ENCODE peak calls at places on chromosomes 1 and 21, in four cellular contexts. H is IMR-90, B is H1, K is GM12878. T is an unnamed sample.

GRCh38 chr1:150256549-150257341 is 829 bp upstream of the CA14 start:
- DNase-seq in H (no peak), B (no peak), K (no peak), T (no peak)

GRCh38 chr1:215146252-215146975 is 63.9 kb downstream of the KCNK2 start:
- DNase-seq in H (peak), B (no peak), K (no peak), T (no peak)

GRCh38 chr1:159208460-159208825 is 3.8 kb downstream of the ACKR1 start:
- DNase-seq in H (no peak), B (no peak), K (no peak), T (no peak)

GRCh38 chr1:228157381-228158126 is 7.8 kb downstream of the GJC2 start:
- DNase-seq in H (no peak), B (no peak), K (no peak), T (no peak)

GRCh38 chr1:116855788-116856187 is 53.9 kb upstream of the PTGFRN start:
- DNase-seq in H (peak), B (no peak), K (no peak), T (no peak)

GRCh38 chr21:42466700-42467612 is 29.1 kb downstream of the RSPH1 start:
- DNase-seq in H (peak), B (no peak), K (no peak), T (peak)

GRCh38 chr1:116762781-116763115 is 8.5 kb downstream of the CD2 start:
- DNase-seq in H (no peak), B (no peak), K (no peak), T (peak)

GRCh38 chr1:3978196-3978927 is 78.3 kb upstream of the C1orf174 start:
- DNase-seq in H (no peak), B (no peak), K (no peak), T (no peak)

GRCh38 chr21:45981641-45982255 is at the start of gene COL6A1:
- DNase-seq in H (peak), B (no peak), K (no peak), T (peak)

GRCh38 chr21:26144026-26144425 is 26.5 kb downstream of the APP start:
- DNase-seq in H (no peak), B (no peak), K (no peak), T (no peak)

GRCh38 chr1:204480515-204480914 is 14.1 kb downstream of the PIK3C2B start:
- DNase-seq in H (no peak), B (no peak), K (no peak), T (no peak)

GRCh38 chr21:29265690-29266479 is 32.8 kb upstream of the BACH1 start:
- DNase-seq in H (no peak), B (no peak), K (peak), T (no peak)

GRCh38 chr21:39078322-39079065 is 104.8 kb downstream of the PSMG1 start:
- DNase-seq in H (no peak), B (no peak), K (no peak), T (no peak)

GRCh38 chr21:44670642-44671432 is 4.1 kb upstream of the KRTAP12-2 start:
- DNase-seq in H (no peak), B (no peak), K (no peak), T (no peak)

GRCh38 chr1:192998536-192998935 is 60.6 kb downstream of the UCHL5 start:
- DNase-seq in H (no peak), B (no peak), K (no peak), T (no peak)

GRCh38 chr1:234473123-234473522 is 5.9 kb downstream of the TARBP1 start:
- DNase-seq in H (no peak), B (no peak), K (no peak), T (no peak)

GRCh38 chr1:89466307-89466925 is 58.2 kb upstream of the LRRC8B start:
- DNase-seq in H (no peak), B (no peak), K (no peak), T (no peak)

DNA sequence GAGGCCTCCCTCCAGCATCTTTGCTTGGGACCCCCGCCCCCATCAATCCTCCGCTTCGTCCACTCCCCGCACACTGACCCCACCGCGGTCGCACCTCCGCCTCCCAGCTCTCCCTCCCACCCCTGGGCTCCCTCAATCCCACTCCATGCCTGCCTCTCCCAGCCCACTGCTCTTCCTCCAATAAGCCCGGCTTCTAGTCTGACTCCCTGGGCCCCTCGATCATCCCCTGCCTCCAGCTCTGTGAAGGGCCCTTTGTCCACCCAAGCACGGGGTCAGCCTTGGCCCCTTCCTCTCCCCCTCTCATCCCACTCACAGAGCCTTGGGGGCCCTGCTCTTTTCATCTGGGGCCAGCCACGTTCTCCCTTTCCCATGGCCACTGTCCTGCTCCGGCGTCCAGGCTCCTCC is 1.5 kb upstream of the TMEM200B start:
- DNase-seq in H (no peak), B (no peak), K (no peak), T (no peak)
- TF ChIP-seq CTCF in H (no peak), B (no peak), K (no peak), T (no peak)

DNA sequence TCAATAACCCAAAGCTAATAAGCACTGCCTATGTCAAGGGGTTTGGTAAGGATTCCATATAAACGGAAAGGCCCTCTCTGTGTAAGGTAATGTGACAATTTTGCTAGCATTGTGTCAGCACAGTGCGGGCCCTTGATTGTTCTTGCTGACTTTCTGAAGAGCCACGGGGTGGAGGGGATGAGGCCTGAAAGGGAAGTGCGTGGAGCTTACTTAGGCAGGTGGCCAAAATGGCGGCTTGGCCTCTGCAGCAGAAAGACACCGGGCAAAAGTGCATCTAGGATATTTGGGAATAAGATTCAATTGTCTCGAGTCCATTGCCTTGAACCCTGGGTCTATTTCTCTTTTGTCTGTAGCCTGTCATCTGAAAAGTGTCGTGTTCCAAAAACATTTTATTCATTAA is 114.3 kb downstream of the TGFB2 start:
- DNase-seq in H (no peak), B (no peak), K (no peak), T (no peak)
- TF ChIP-seq CHD1 in H (no peak), B (no peak), K (no peak), T (no peak)

DNA sequence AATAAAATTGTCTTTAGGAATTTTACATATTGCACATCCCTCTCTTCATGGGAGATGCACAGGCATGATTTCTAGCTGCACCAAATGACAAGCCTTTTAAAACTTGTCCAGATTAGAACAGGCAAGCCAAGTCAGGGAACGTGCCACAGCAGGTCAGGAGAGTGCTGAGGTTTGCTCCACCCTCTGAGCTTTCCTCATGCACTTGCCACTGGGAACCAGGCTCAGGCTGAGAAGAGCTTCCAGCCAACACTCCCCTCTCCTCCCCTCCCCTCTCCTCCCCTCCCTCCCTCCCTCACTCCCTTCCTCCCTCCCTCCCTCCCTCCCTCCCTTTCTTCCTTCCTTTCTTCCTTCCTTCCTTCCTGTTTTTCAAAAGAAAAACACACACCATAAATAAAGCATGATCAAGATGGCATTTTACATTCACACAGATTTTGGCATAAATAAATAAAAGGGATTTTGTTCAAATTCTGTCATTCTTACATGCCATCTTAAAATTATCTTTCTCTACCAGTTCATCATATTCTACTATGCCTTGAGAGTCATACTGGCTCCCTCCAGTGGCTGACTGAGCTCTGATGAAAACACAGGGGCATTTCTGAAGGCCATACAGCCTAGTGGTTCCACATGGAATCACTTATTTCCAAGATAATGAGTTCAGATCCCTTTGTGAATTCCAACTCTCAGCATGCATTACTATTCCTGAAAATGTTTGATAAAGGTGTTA is 622.8 kb upstream of the PKN2 start:
- DNase-seq in H (peak), B (peak), K (no peak), T (no peak)
- TF ChIP-seq CTCF in H (peak), B (no peak), K (peak), T (no peak)

GRCh38 chr1:216533786-216534185 is 110.5 kb upstream of the USH2A start:
- DNase-seq in H (no peak), B (no peak), K (no peak), T (no peak)

GRCh38 chr1:216523449-216524190 is 100.4 kb upstream of the USH2A start:
- DNase-seq in H (peak), B (no peak), K (no peak), T (no peak)

GRCh38 chr1:216532399-216532798 is 109.2 kb upstream of the USH2A start:
- DNase-seq in H (no peak), B (no peak), K (no peak), T (no peak)

GRCh38 chr1:216531308-216532239 is 108.3 kb upstream of the USH2A start:
- DNase-seq in H (peak), B (no peak), K (no peak), T (no peak)

DNA sequence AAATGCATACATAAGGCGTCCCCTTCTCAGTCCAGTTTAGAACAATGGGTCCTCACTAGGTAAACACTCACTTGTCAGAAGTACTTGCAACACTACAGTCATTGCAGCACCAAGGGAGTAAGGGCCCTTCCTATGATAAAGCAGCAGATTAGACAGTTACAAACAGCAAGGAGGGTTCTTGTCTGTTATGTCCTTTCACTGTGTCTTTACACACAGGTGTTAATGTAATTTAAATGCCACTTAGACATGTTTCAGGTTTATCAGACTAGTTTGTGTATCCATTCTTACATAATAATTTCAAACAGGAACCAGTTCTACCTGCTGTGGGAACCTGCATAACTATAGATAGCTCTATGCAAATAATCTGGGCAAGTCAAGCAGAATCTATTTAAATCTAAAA is 105.6 kb upstream of the USH2A start:
- DNase-seq in H (no peak), B (no peak), K (peak), T (no peak)
- TF ChIP-seq CHD1 in H (no peak), B (no peak), K (no peak), T (no peak)

DNA sequence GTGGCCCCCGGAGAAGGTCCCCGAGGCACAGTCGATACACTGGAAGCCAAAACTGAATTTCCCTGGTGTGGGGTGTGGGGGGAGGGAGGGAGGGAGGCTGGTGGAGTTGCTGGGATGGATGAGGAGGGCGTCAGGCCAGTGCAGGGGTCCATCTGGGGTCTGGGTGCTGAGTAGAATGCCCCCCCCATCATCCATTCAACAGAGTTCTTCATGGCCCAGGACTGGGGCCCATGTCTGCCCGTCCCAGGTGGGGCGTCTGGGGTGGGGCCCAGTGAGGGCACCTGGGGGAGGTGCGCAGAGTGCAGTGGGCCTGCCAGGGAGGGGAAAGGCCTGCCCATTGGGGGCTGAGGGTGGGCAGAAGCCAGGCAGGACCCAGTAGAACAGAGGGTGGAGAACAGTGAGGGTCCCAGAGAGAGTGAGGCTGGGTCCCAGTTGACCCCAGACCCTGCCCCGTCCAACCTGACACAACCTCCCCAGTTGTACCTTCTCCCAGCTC is 1.9 kb downstream of the TNFRSF18 start:
- DNase-seq in H (no peak), B (no peak), K (no peak), T (no peak)
- TF ChIP-seq CTCF in H (no peak), B (no peak), K (no peak), T (no peak)

DNA sequence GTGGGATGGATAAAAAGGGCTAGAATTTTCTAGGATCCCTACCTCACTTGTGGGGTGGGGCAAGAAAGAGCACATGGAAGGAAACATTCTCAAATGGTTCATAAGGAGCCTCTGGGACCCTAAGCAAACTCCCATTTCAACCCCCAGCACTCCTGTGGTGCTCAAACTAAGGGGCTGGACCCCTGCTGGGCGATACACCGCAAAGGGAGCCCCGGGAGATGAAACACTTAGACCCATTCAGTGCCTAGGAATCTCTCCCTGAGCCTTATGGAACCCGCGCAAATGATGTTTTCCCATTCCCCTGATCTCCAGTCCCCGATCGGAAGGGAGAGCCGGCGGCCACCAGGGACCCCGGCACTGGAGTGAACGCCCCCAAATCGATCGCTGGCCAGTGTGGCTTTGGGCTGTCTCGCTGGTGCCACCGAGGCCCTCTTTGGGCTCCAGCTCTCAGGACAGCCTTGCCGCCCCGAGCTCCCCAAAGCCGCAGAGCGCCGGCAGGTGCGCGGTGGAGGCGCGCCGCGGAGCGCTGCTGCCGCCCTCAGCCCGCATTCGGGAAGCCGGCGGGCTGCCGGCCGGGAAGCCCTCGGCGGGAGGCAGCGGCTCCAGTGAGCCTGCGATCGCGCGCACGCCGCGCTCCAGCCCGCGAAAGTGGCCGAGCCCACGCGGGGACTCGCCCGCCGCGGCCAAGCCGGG is 1.2 kb downstream of the PLXNA2 start:
- DNase-seq in H (no peak), B (no peak), K (no peak), T (peak)
- TF ChIP-seq CHD1 in H (no peak), B (no peak), K (no peak), T (peak)

T was measured in K562.